ENCODE peak calls at places on chromosomes 1 and 21, in eight cellular contexts. One of them, this sample, is unnamed.
A peak's percentile ranks its signal among the peaks of the same experiment; 100 is the strongest.

GRCh38 chr1:42456754-42457089 is 379 bp downstream of the PPCS start:
- DNase-seq in CD4-positive, alpha-beta memory T cell: no peak
- DNase-seq in Peyer's patch: peak; percentile 83
- DNase-seq in fibroblast of lung: peak; percentile 65
- DNase-seq in left ventricle myocardium inferior: no peak
- DNase-seq in endothelial cell of umbilical vein: peak; percentile 69
- DNase-seq in PC-3: peak; percentile 50
- DNase-seq in naive thymus-derived CD4-positive, alpha-beta T cell: no peak
- DNase-seq in this sample: peak; percentile 77

GRCh38 chr1:65812065-65812464 is 19.4 kb downstream of the PDE4B start:
- DNase-seq in CD4-positive, alpha-beta memory T cell: no peak
- DNase-seq in fibroblast of lung: peak; percentile 92
- DNase-seq in naive thymus-derived CD4-positive, alpha-beta T cell: no peak
- DNase-seq in endothelial cell of umbilical vein: peak; percentile 75
- DNase-seq in left ventricle myocardium inferior: peak; percentile 12
- DNase-seq in PC-3: peak; percentile 82
- DNase-seq in Peyer's patch: peak; percentile 65
- DNase-seq in this sample: no peak

GRCh38 chr21:33395866-33396265 is 7.3 kb upstream of the IFNGR2 start:
- DNase-seq in Peyer's patch: no peak
- DNase-seq in left ventricle myocardium inferior: no peak
- DNase-seq in CD4-positive, alpha-beta memory T cell: no peak
- DNase-seq in fibroblast of lung: peak; percentile 80
- DNase-seq in naive thymus-derived CD4-positive, alpha-beta T cell: no peak
- DNase-seq in endothelial cell of umbilical vein: no peak
- DNase-seq in PC-3: no peak
- DNase-seq in this sample: no peak

GRCh38 chr1:27403065-27403726 is 10.8 kb downstream of the GPR3 start:
- DNase-seq in naive thymus-derived CD4-positive, alpha-beta T cell: no peak
- DNase-seq in left ventricle myocardium inferior: peak; percentile 75
- DNase-seq in Peyer's patch: peak; percentile 81
- DNase-seq in fibroblast of lung: peak; percentile 48
- DNase-seq in PC-3: peak; percentile 6
- DNase-seq in endothelial cell of umbilical vein: peak; percentile 51
- DNase-seq in CD4-positive, alpha-beta memory T cell: no peak
- DNase-seq in this sample: no peak

GRCh38 chr1:179121159-179121938 is 39.5 kb downstream of the TOR3A start:
- DNase-seq in CD4-positive, alpha-beta memory T cell: peak; percentile 45
- DNase-seq in PC-3: peak; percentile 68
- DNase-seq in fibroblast of lung: peak; percentile 52
- DNase-seq in Peyer's patch: peak; percentile 62
- DNase-seq in naive thymus-derived CD4-positive, alpha-beta T cell: peak; percentile 22
- DNase-seq in endothelial cell of umbilical vein: no peak
- DNase-seq in left ventricle myocardium inferior: no peak
- DNase-seq in this sample: no peak

GRCh38 chr1:168397806-168398205 is 117.1 kb downstream of the TBX19 start:
- DNase-seq in fibroblast of lung: no peak
- DNase-seq in CD4-positive, alpha-beta memory T cell: no peak
- DNase-seq in Peyer's patch: no peak
- DNase-seq in PC-3: no peak
- DNase-seq in endothelial cell of umbilical vein: no peak
- DNase-seq in left ventricle myocardium inferior: no peak
- DNase-seq in naive thymus-derived CD4-positive, alpha-beta T cell: no peak
- DNase-seq in this sample: no peak

GRCh38 chr1:222555992-222556615 is 8.2 kb upstream of the HHIPL2 start:
- DNase-seq in fibroblast of lung: peak; percentile 3
- DNase-seq in PC-3: no peak
- DNase-seq in left ventricle myocardium inferior: no peak
- DNase-seq in CD4-positive, alpha-beta memory T cell: no peak
- DNase-seq in naive thymus-derived CD4-positive, alpha-beta T cell: no peak
- DNase-seq in endothelial cell of umbilical vein: no peak
- DNase-seq in Peyer's patch: no peak
- DNase-seq in this sample: no peak

GRCh38 chr1:25914074-25914995 is 8.1 kb upstream of the STMN1 start:
- DNase-seq in naive thymus-derived CD4-positive, alpha-beta T cell: no peak
- DNase-seq in PC-3: no peak
- DNase-seq in CD4-positive, alpha-beta memory T cell: no peak
- DNase-seq in Peyer's patch: no peak
- DNase-seq in left ventricle myocardium inferior: no peak
- DNase-seq in fibroblast of lung: peak; percentile 61
- DNase-seq in endothelial cell of umbilical vein: no peak
- DNase-seq in this sample: no peak

GRCh38 chr1:33370286-33370685 is 49.4 kb upstream of the A3GALT2 start:
- DNase-seq in naive thymus-derived CD4-positive, alpha-beta T cell: no peak
- DNase-seq in PC-3: no peak
- DNase-seq in left ventricle myocardium inferior: peak; percentile 60
- DNase-seq in endothelial cell of umbilical vein: no peak
- DNase-seq in fibroblast of lung: peak; percentile 36
- DNase-seq in Peyer's patch: no peak
- DNase-seq in CD4-positive, alpha-beta memory T cell: no peak
- DNase-seq in this sample: no peak

GRCh38 chr1:4171480-4172450 is 271.7 kb upstream of the C1orf174 start:
- DNase-seq in naive thymus-derived CD4-positive, alpha-beta T cell: no peak
- DNase-seq in endothelial cell of umbilical vein: no peak
- DNase-seq in PC-3: no peak
- DNase-seq in fibroblast of lung: no peak
- DNase-seq in CD4-positive, alpha-beta memory T cell: no peak
- DNase-seq in left ventricle myocardium inferior: peak; percentile 20
- DNase-seq in Peyer's patch: peak; percentile 27
- DNase-seq in this sample: no peak

GRCh38 chr21:44455524-44456206 is 355 bp downstream of the LRRC3 start:
- DNase-seq in left ventricle myocardium inferior: peak; percentile 61
- DNase-seq in naive thymus-derived CD4-positive, alpha-beta T cell: peak; percentile 15
- DNase-seq in CD4-positive, alpha-beta memory T cell: no peak
- DNase-seq in PC-3: peak; percentile 49
- DNase-seq in Peyer's patch: peak; percentile 68
- DNase-seq in endothelial cell of umbilical vein: peak; percentile 27
- DNase-seq in fibroblast of lung: peak; percentile 13
- DNase-seq in this sample: peak; percentile 76

GRCh38 chr1:24727490-24728214 is 17.6 kb upstream of the CLIC4 start:
- DNase-seq in left ventricle myocardium inferior: peak; percentile 73
- DNase-seq in endothelial cell of umbilical vein: no peak
- DNase-seq in fibroblast of lung: peak; percentile 86
- DNase-seq in PC-3: no peak
- DNase-seq in Peyer's patch: peak; percentile 84
- DNase-seq in CD4-positive, alpha-beta memory T cell: no peak
- DNase-seq in naive thymus-derived CD4-positive, alpha-beta T cell: no peak
- DNase-seq in this sample: peak; percentile 82

GRCh38 chr1:156463874-156464273 is 36.7 kb downstream of the MEF2D start:
- DNase-seq in Peyer's patch: no peak
- DNase-seq in endothelial cell of umbilical vein: no peak
- DNase-seq in CD4-positive, alpha-beta memory T cell: no peak
- DNase-seq in PC-3: no peak
- DNase-seq in fibroblast of lung: no peak
- DNase-seq in naive thymus-derived CD4-positive, alpha-beta T cell: no peak
- DNase-seq in left ventricle myocardium inferior: no peak
- DNase-seq in this sample: no peak

GRCh38 chr1:203097001-203097400 is 11.2 kb upstream of the MYOG start:
- DNase-seq in fibroblast of lung: no peak
- DNase-seq in CD4-positive, alpha-beta memory T cell: no peak
- DNase-seq in PC-3: no peak
- DNase-seq in Peyer's patch: no peak
- DNase-seq in left ventricle myocardium inferior: no peak
- DNase-seq in endothelial cell of umbilical vein: no peak
- DNase-seq in naive thymus-derived CD4-positive, alpha-beta T cell: no peak
- DNase-seq in this sample: no peak

GRCh38 chr1:54172614-54173312 is 20.0 kb upstream of the CDCP2 start:
- DNase-seq in endothelial cell of umbilical vein: peak; percentile 72
- DNase-seq in CD4-positive, alpha-beta memory T cell: no peak
- DNase-seq in Peyer's patch: no peak
- DNase-seq in naive thymus-derived CD4-positive, alpha-beta T cell: no peak
- DNase-seq in left ventricle myocardium inferior: no peak
- DNase-seq in fibroblast of lung: no peak
- DNase-seq in PC-3: no peak
- DNase-seq in this sample: no peak

GRCh38 chr1:147673816-147674215 is 3.5 kb upstream of the ACP6 start:
- DNase-seq in CD4-positive, alpha-beta memory T cell: no peak
- DNase-seq in Peyer's patch: no peak
- DNase-seq in naive thymus-derived CD4-positive, alpha-beta T cell: no peak
- DNase-seq in endothelial cell of umbilical vein: no peak
- DNase-seq in fibroblast of lung: no peak
- DNase-seq in PC-3: no peak
- DNase-seq in left ventricle myocardium inferior: no peak
- DNase-seq in this sample: no peak

GRCh38 chr1:147673401-147673800 is 3.1 kb upstream of the ACP6 start:
- DNase-seq in Peyer's patch: no peak
- DNase-seq in PC-3: peak; percentile 16
- DNase-seq in fibroblast of lung: peak; percentile 76
- DNase-seq in CD4-positive, alpha-beta memory T cell: no peak
- DNase-seq in endothelial cell of umbilical vein: no peak
- DNase-seq in left ventricle myocardium inferior: no peak
- DNase-seq in naive thymus-derived CD4-positive, alpha-beta T cell: no peak
- DNase-seq in this sample: no peak

DNA sequence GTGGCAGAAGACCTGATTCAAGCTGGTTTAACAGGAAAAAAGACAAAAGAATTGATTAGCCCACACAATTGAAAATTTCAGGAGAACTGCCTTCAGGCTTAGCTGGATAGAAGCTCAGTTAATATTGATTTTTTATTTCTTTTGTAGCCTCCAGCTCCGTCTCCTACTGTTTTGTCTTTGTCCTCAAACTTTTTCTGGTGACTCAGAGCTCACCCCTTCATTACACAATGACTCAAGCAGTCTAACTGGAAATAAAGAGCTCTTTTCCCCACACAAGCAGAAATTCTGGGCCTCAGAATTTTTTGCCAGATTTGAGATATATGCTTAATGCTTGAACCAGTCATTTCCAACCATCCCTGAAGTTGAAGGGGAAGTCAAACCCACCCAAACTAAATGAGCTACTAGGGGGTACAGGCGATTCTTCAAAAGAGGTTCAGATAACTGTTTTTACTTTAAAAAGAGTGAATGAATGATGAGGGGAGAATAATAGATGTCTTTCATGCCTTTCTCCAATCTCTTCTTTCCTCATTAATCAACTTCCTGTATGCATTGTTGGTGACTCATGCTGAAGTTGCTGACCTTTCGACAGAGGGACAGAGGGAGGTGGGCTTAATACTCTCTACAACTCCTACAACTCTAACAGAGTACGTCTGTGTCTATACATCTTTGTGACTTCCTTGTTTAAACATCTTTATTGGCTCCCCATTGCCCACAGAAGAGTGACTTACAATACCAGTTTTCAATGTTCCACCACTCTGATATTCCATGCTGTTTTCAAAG is 6.2 kb upstream of the ACP6 start:
- DNase-seq in PC-3: peak; percentile 95
- DNase-seq in endothelial cell of umbilical vein: peak; percentile 39
- DNase-seq in CD4-positive, alpha-beta memory T cell: no peak
- DNase-seq in left ventricle myocardium inferior: no peak
- DNase-seq in Peyer's patch: no peak
- DNase-seq in fibroblast of lung: peak; percentile 80
- DNase-seq in naive thymus-derived CD4-positive, alpha-beta T cell: no peak
- DNase-seq in this sample: no peak
- H3K4me3 ChIP-seq in PC-3: peak overlapping the region; percentile 44
- H3K4me3 ChIP-seq in endothelial cell of umbilical vein: no peak overlapping the region
- H3K4me3 ChIP-seq in CD4-positive, alpha-beta memory T cell: no peak overlapping the region
- H3K4me3 ChIP-seq in left ventricle myocardium inferior: no peak overlapping the region
- H3K4me3 ChIP-seq in Peyer's patch: no peak overlapping the region
- H3K4me3 ChIP-seq in fibroblast of lung: no peak overlapping the region
- H3K4me3 ChIP-seq in naive thymus-derived CD4-positive, alpha-beta T cell: no peak overlapping the region
- H3K4me3 ChIP-seq in this sample: no peak overlapping the region

GRCh38 chr21:35050348-35051286 is 1.5 kb upstream of the RUNX1 start:
- DNase-seq in endothelial cell of umbilical vein: no peak
- DNase-seq in PC-3: peak; percentile 24
- DNase-seq in left ventricle myocardium inferior: no peak
- DNase-seq in CD4-positive, alpha-beta memory T cell: no peak
- DNase-seq in naive thymus-derived CD4-positive, alpha-beta T cell: no peak
- DNase-seq in Peyer's patch: no peak
- DNase-seq in fibroblast of lung: peak; percentile 77
- DNase-seq in this sample: no peak
- H3K4me1 ChIP-seq in endothelial cell of umbilical vein: peaks cover 44% of the 10 kb centered on the region
- H3K4me1 ChIP-seq in PC-3: peaks cover 53% of the 10 kb centered on the region
- H3K4me1 ChIP-seq in left ventricle myocardium inferior: peaks cover 17% of the 10 kb centered on the region
- H3K4me1 ChIP-seq in CD4-positive, alpha-beta memory T cell: peaks cover 39% of the 10 kb centered on the region
- H3K4me1 ChIP-seq in naive thymus-derived CD4-positive, alpha-beta T cell: peaks cover 31% of the 10 kb centered on the region
- H3K4me1 ChIP-seq in Peyer's patch: peaks cover 26% of the 10 kb centered on the region
- H3K4me1 ChIP-seq in fibroblast of lung: peaks cover 14% of the 10 kb centered on the region
- H3K4me1 ChIP-seq in this sample: peaks cover 47% of the 10 kb centered on the region

DNA sequence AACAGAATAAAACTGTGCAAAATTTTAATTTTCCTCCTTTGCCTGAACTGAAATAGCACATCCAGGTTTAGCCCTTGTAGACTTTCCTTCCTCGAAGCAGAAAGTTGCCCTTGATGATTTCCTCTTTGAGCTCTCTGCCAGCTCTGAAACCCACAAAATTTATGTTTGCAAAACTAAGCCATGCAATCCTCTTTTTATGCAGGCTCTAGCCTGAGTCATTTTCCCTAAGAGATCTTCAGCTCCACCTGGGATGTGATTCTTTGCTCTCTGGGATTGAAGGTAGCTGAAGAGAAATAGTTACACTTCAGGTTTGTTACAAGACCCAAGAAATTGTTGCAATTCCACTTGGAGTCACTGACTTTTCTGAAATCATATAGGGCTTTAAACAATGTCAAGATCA is 1.4 kb upstream of the F3 start:
- DNase-seq in CD4-positive, alpha-beta memory T cell: no peak
- DNase-seq in PC-3: peak; percentile 75
- DNase-seq in naive thymus-derived CD4-positive, alpha-beta T cell: no peak
- DNase-seq in left ventricle myocardium inferior: no peak
- DNase-seq in Peyer's patch: no peak
- DNase-seq in endothelial cell of umbilical vein: peak; percentile 10
- DNase-seq in fibroblast of lung: peak; percentile 69
- DNase-seq in this sample: no peak
- H3K4me3 ChIP-seq in CD4-positive, alpha-beta memory T cell: no peak overlapping the region
- H3K4me3 ChIP-seq in PC-3: peak overlapping the region; percentile 78
- H3K4me3 ChIP-seq in naive thymus-derived CD4-positive, alpha-beta T cell: no peak overlapping the region
- H3K4me3 ChIP-seq in left ventricle myocardium inferior: peak overlapping the region; percentile 79
- H3K4me3 ChIP-seq in Peyer's patch: no peak overlapping the region
- H3K4me3 ChIP-seq in endothelial cell of umbilical vein: no peak overlapping the region
- H3K4me3 ChIP-seq in fibroblast of lung: peak overlapping the region; percentile 69
- H3K4me3 ChIP-seq in this sample: peak overlapping the region; percentile 79

GRCh38 chr1:160472112-160472511 is 50.9 kb downstream of the SLAMF6 start:
- DNase-seq in naive thymus-derived CD4-positive, alpha-beta T cell: no peak
- DNase-seq in Peyer's patch: no peak
- DNase-seq in fibroblast of lung: no peak
- DNase-seq in endothelial cell of umbilical vein: no peak
- DNase-seq in CD4-positive, alpha-beta memory T cell: no peak
- DNase-seq in PC-3: no peak
- DNase-seq in left ventricle myocardium inferior: no peak
- DNase-seq in this sample: no peak

GRCh38 chr1:160466966-160467365 is 56.1 kb downstream of the SLAMF6 start:
- DNase-seq in PC-3: no peak
- DNase-seq in left ventricle myocardium inferior: no peak
- DNase-seq in fibroblast of lung: no peak
- DNase-seq in endothelial cell of umbilical vein: no peak
- DNase-seq in CD4-positive, alpha-beta memory T cell: no peak
- DNase-seq in Peyer's patch: no peak
- DNase-seq in naive thymus-derived CD4-positive, alpha-beta T cell: no peak
- DNase-seq in this sample: no peak

GRCh38 chr1:160474392-160475242 is 48.4 kb downstream of the SLAMF6 start:
- DNase-seq in CD4-positive, alpha-beta memory T cell: no peak
- DNase-seq in left ventricle myocardium inferior: no peak
- DNase-seq in PC-3: no peak
- DNase-seq in naive thymus-derived CD4-positive, alpha-beta T cell: no peak
- DNase-seq in Peyer's patch: no peak
- DNase-seq in fibroblast of lung: no peak
- DNase-seq in endothelial cell of umbilical vein: no peak
- DNase-seq in this sample: no peak

DNA sequence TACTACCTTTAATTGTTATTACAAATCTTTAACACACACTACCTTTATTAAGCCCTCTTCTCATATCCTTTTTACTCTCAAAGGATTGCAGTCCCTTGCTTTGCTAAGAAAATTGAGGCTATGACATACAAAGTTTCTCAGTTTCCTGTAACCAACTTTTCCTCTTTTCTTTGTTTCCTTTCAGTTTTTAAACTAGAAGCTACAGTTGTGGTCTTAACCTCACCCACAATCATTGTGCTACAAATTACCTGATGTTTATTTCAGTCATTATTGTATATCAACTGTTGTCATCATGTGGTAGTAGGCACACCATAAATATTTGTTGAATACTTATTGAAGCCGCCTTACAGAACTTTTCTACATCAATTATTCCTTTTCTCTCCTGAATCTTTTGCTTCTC is 51.8 kb downstream of the SLAMF6 start:
- DNase-seq in PC-3: no peak
- DNase-seq in endothelial cell of umbilical vein: no peak
- DNase-seq in fibroblast of lung: no peak
- DNase-seq in Peyer's patch: no peak
- DNase-seq in naive thymus-derived CD4-positive, alpha-beta T cell: peak; percentile 22
- DNase-seq in CD4-positive, alpha-beta memory T cell: peak; percentile 36
- DNase-seq in left ventricle myocardium inferior: no peak
- DNase-seq in this sample: no peak
- H3K4me1 ChIP-seq in PC-3: no peaks in the 10 kb centered on the region
- H3K4me1 ChIP-seq in endothelial cell of umbilical vein: no peaks in the 10 kb centered on the region
- H3K4me1 ChIP-seq in fibroblast of lung: no peaks in the 10 kb centered on the region
- H3K4me1 ChIP-seq in Peyer's patch: no peaks in the 10 kb centered on the region
- H3K4me1 ChIP-seq in naive thymus-derived CD4-positive, alpha-beta T cell: peaks cover 17% of the 10 kb centered on the region
- H3K4me1 ChIP-seq in CD4-positive, alpha-beta memory T cell: peaks cover 28% of the 10 kb centered on the region
- H3K4me1 ChIP-seq in left ventricle myocardium inferior: no peaks in the 10 kb centered on the region
- H3K4me1 ChIP-seq in this sample: no peaks in the 10 kb centered on the region

This sample was measured in lower lobe of right lung.